ENCODE peak calls at places on chromosomes 5 and 9, in five cellular contexts. V is K562, N is A549, A is GM12878, O is HepG2. I is an unnamed sample.

GRCh38 chr9:35518212-35518917 is 28.5 kb downstream of the RUSC2 start:
- DNase-seq in V (no peak), N (peak; percentile 98), A (no peak), O (peak; percentile 96), I (peak; percentile 80)

GRCh38 chr5:4348418-4348817 is 752.8 kb downstream of the IRX1 start:
- DNase-seq in V (no peak), N (no peak), A (no peak), O (no peak), I (no peak)

GRCh38 chr5:1464096-1464446 is 18.8 kb upstream of the SLC6A3 start:
- DNase-seq in V (no peak), N (no peak), A (no peak), O (no peak), I (no peak)

GRCh38 chr9:96232539-96233241 is 69.3 kb downstream of the HSD17B3 start:
- DNase-seq in V (peak; percentile 39), N (peak; percentile 57), A (no peak), O (peak; percentile 41), I (peak; percentile 24)

GRCh38 chr9:101029300-101030021 is 934 bp downstream of the PLPPR1 start:
- DNase-seq in V (no peak), N (no peak), A (no peak), O (no peak), I (no peak)

GRCh38 chr5:90640484-90641059 is 82.0 kb downstream of the ADGRV1 start:
- DNase-seq in V (no peak), N (no peak), A (peak; percentile 79), O (no peak), I (no peak)

GRCh38 chr9:107869111-107869510 is 379.5 kb upstream of the KLF4 start:
- DNase-seq in V (no peak), N (no peak), A (no peak), O (no peak), I (no peak)

GRCh38 chr9:135524130-135524861 is 3.1 kb downstream of the LCN1 start:
- DNase-seq in V (no peak), N (no peak), A (no peak), O (no peak), I (no peak)

GRCh38 chr5:173567548-173567947 is 48.9 kb downstream of the BOD1 start:
- DNase-seq in V (no peak), N (no peak), A (no peak), O (no peak), I (no peak)

GRCh38 chr9:5582835-5583195 is 46.1 kb upstream of the RIC1 start:
- DNase-seq in V (no peak), N (no peak), A (peak; percentile 91), O (no peak), I (no peak)

GRCh38 chr9:134983506-134984371 is 66.0 kb upstream of the FCN1 start:
- DNase-seq in V (no peak), N (no peak), A (no peak), O (no peak), I (no peak)

GRCh38 chr5:149427374-149427773 is 48.3 kb upstream of the IL17B start:
- DNase-seq in V (no peak), N (no peak), A (no peak), O (no peak), I (no peak)

GRCh38 chr9:135290086-135290485 is 189.5 kb upstream of the PPP1R26 start:
- DNase-seq in V (no peak), N (no peak), A (no peak), O (no peak), I (no peak)

GRCh38 chr5:24621809-24622208 is 23.0 kb downstream of the CDH10 start:
- DNase-seq in V (no peak), N (no peak), A (no peak), O (no peak), I (no peak)

GRCh38 chr5:39138892-39139291 is 64.7 kb upstream of the RICTOR start:
- DNase-seq in V (no peak), N (peak; percentile 88), A (no peak), O (no peak), I (peak; percentile 77)

GRCh38 chr5:10310073-10310779 is 2.5 kb upstream of the CMBL start:
- DNase-seq in V (peak; percentile 45), N (peak; percentile 62), A (no peak), O (peak; percentile 9), I (no peak)

GRCh38 chr9:89969881-89970639 is 365.2 kb downstream of the GADD45G start:
- DNase-seq in V (no peak), N (no peak), A (no peak), O (no peak), I (no peak)

GRCh38 chr9:6924149-6924548 is 166.4 kb downstream of the KDM4C start:
- DNase-seq in V (no peak), N (no peak), A (no peak), O (no peak), I (no peak)

GRCh38 chr5:96649251-96649937 is 12.8 kb upstream of the CAST start:
- DNase-seq in V (no peak), N (no peak), A (no peak), O (peak; percentile 19), I (no peak)

GRCh38 chr5:37435261-37435660 is 56.1 kb downstream of the WDR70 start:
- DNase-seq in V (no peak), N (no peak), A (no peak), O (peak; percentile 55), I (no peak)

GRCh38 chr9:115810166-115810565 is 343.4 kb upstream of the PAPPA start:
- DNase-seq in V (no peak), N (no peak), A (no peak), O (no peak), I (no peak)

GRCh38 chr5:92147792-92148191 is 764.7 kb upstream of the ARRDC3 start:
- DNase-seq in V (no peak), N (no peak), A (no peak), O (no peak), I (no peak)

GRCh38 chr5:18024542-18024941 is 390.3 kb downstream of the TAF11L14 start:
- DNase-seq in V (no peak), N (no peak), A (no peak), O (no peak), I (no peak)

GRCh38 chr5:53331463-53331862 is 149.0 kb upstream of the FST start:
- DNase-seq in V (no peak), N (peak; percentile 16), A (no peak), O (no peak), I (no peak)

GRCh38 chr5:138467711-138468132 is 2.4 kb downstream of the EGR1 start:
- DNase-seq in V (no peak), N (no peak), A (no peak), O (no peak), I (no peak)

GRCh38 chr5:139667730-139668063 is 19.5 kb downstream of the CXXC5 start:
- DNase-seq in V (no peak), N (no peak), A (no peak), O (no peak), I (no peak)

GRCh38 chr5:161544350-161544765 is 2.2 kb downstream of the GABRB2 start:
- DNase-seq in V (peak; percentile 66), N (peak; percentile 55), A (no peak), O (peak; percentile 30), I (peak; percentile 12)

GRCh38 chr9:137731947-137732813 is 113.4 kb downstream of the EHMT1 start:
- DNase-seq in V (no peak), N (no peak), A (no peak), O (no peak), I (no peak)

GRCh38 chr9:138021251-138022056 is 143.9 kb downstream of the CACNA1B start:
- DNase-seq in V (no peak), N (no peak), A (no peak), O (no peak), I (no peak)

GRCh38 chr9:89505795-89506385 is 8.0 kb upstream of the SEMA4D start:
- DNase-seq in V (no peak), N (no peak), A (no peak), O (no peak), I (peak; percentile 25)

GRCh38 chr9:109403116-109403515 is 82.3 kb upstream of the EPB41L4B start:
- DNase-seq in V (no peak), N (no peak), A (no peak), O (no peak), I (no peak)
- H3K27ac ChIP-seq in V (no peak overlapping the region), N (no peak overlapping the region), A (no peak overlapping the region), O (no peak overlapping the region), I (no peak overlapping the region)

DNA sequence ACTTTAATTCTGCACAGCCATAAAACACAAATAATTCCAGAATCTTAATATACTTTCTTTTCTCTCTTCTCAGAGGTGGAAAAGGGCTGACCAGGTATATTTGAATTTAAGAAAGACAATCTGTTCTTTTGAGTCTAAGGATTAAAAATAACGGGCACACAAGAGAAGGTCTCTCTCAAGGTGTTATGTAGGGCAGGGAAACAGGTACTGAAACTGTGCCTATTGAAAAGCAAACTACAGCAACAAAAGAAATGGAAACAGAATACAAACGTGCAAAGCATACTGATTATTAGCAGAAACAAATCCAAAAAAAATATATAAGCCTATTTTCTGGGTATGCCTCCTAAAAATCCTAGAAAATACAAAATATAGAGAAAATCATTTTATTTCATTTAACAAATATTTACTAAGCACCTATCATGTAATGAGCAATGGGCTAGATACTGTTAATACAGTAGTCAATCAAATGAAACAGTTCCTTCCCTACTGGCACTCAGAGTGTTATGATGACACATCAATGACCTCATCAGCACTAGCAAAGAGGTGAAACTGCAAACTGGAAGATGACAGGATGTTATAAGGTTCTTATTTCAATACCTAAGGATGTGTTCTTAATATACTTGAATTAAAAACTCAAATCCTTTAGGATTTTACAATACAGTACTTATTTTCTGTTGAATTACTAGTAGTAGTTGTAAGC is 87.7 kb downstream of the AUH start:
- DNase-seq in V (peak; percentile 17), N (peak; percentile 18), A (no peak), O (peak; percentile 6), I (peak; percentile 32)
- H3K4me2 ChIP-seq in V (no peak overlapping the region), N (no peak overlapping the region), A (peak overlapping the region; percentile 30), O (no peak overlapping the region), I (no peak overlapping the region)

GRCh38 chr5:132871885-132872284 is 1.6 kb upstream of the LEAP2 start:
- DNase-seq in V (no peak), N (no peak), A (no peak), O (no peak), I (no peak)
- TF ChIP-seq MYC in V (no peak), N (no peak), A (no peak), O (no peak), I (no peak)

DNA sequence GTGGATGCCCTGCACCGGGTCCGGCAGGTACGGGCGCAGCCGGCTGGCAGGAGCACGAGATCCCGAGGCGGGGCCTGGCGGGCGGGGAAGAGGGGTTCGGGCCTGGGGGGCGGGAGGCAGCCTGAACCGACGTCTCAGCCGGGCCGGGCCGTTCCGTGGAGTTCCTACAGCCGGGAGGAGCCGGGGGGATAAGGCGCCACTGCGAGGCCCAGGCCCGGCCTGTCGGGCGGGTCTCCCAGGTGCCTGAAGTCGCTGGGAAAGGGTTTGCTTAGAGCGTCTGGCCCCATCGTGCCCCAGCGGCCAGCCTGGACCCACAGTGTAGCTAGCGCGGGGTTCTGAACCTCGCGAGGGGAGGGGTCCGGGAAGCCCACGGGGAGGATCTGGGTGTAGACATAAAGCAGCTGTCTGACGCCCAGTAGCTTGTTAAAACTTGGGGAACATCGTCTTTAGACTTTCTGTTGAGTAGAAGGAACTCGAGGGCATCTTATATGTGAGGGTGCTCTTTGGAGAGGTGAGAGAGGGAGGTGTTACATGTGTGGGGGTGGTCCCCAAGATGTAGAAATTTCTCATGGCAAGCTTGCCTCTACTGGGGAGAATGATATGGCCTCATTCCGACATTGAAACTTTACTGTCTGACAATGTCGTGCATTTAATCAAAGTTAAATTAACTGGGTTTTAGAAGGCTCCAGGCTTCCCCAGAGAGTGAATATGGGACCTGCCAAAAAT is 524 bp downstream of the FUBP3 start:
- DNase-seq in V (no peak), N (no peak), A (no peak), O (no peak), I (no peak)
- H3K27ac ChIP-seq in V (peak overlapping the region; percentile 95), N (peak overlapping the region; percentile 96), A (peak overlapping the region; percentile 73), O (peak overlapping the region; percentile 62), I (peak overlapping the region; percentile 60)

GRCh38 chr5:175555168-175555745 is 76.9 kb downstream of the SFXN1 start:
- DNase-seq in V (no peak), N (no peak), A (no peak), O (no peak), I (no peak)
- H3K4me2 ChIP-seq in V (no peak overlapping the region), N (no peak overlapping the region), A (no peak overlapping the region), O (no peak overlapping the region), I (no peak overlapping the region)